ENCODE peak calls at places on chromosomes 2 and 18, in ten cellular contexts. One of them, this sample, is unnamed.

GRCh38 chr2:48209214-48209885 is 303.1 kb upstream of the FBXO11 start:
- DNase-seq in ELF-1: no peak
- DNase-seq in IMR-90: peak
- DNase-seq in astrocyte of the spinal cord: no peak
- DNase-seq in neural progenitor cell: no peak
- DNase-seq in KBM-7: no peak
- DNase-seq in tibial nerve: peak
- DNase-seq in Kasumi-1: no peak
- DNase-seq in non-pigmented ciliary epithelial cell: peak
- DNase-seq in T-helper 2 cell: no peak
- DNase-seq in this sample: no peak

GRCh38 chr18:59748628-59749360 is 51.6 kb upstream of the CCBE1 start:
- DNase-seq in Kasumi-1: no peak
- DNase-seq in IMR-90: peak
- DNase-seq in KBM-7: no peak
- DNase-seq in T-helper 2 cell: no peak
- DNase-seq in non-pigmented ciliary epithelial cell: peak
- DNase-seq in astrocyte of the spinal cord: peak
- DNase-seq in neural progenitor cell: no peak
- DNase-seq in tibial nerve: no peak
- DNase-seq in ELF-1: no peak
- DNase-seq in this sample: no peak

GRCh38 chr18:3014501-3015202 is 1.7 kb upstream of the LPIN2 start:
- DNase-seq in Kasumi-1: peak
- DNase-seq in tibial nerve: no peak
- DNase-seq in IMR-90: no peak
- DNase-seq in T-helper 2 cell: no peak
- DNase-seq in ELF-1: no peak
- DNase-seq in non-pigmented ciliary epithelial cell: no peak
- DNase-seq in neural progenitor cell: no peak
- DNase-seq in astrocyte of the spinal cord: no peak
- DNase-seq in KBM-7: peak
- DNase-seq in this sample: no peak

GRCh38 chr18:41906528-41907256 is 48.3 kb upstream of the PIK3C3 start:
- DNase-seq in neural progenitor cell: peak
- DNase-seq in ELF-1: peak
- DNase-seq in non-pigmented ciliary epithelial cell: peak
- DNase-seq in astrocyte of the spinal cord: peak
- DNase-seq in IMR-90: peak
- DNase-seq in Kasumi-1: peak
- DNase-seq in tibial nerve: no peak
- DNase-seq in T-helper 2 cell: no peak
- DNase-seq in KBM-7: peak
- DNase-seq in this sample: peak

GRCh38 chr18:77016936-77017335 is 115.6 kb downstream of the MBP start:
- DNase-seq in T-helper 2 cell: no peak
- DNase-seq in tibial nerve: peak
- DNase-seq in non-pigmented ciliary epithelial cell: no peak
- DNase-seq in astrocyte of the spinal cord: no peak
- DNase-seq in Kasumi-1: no peak
- DNase-seq in KBM-7: no peak
- DNase-seq in ELF-1: no peak
- DNase-seq in IMR-90: no peak
- DNase-seq in neural progenitor cell: no peak
- DNase-seq in this sample: no peak

GRCh38 chr2:84302513-84303412 is 156.3 kb downstream of the SUCLG1 start:
- DNase-seq in T-helper 2 cell: no peak
- DNase-seq in KBM-7: peak
- DNase-seq in non-pigmented ciliary epithelial cell: peak
- DNase-seq in ELF-1: peak
- DNase-seq in tibial nerve: no peak
- DNase-seq in astrocyte of the spinal cord: peak
- DNase-seq in IMR-90: peak
- DNase-seq in neural progenitor cell: peak
- DNase-seq in Kasumi-1: peak
- DNase-seq in this sample: peak

GRCh38 chr18:10386956-10387355 is 67.5 kb upstream of the APCDD1 start:
- DNase-seq in IMR-90: peak
- DNase-seq in KBM-7: no peak
- DNase-seq in neural progenitor cell: no peak
- DNase-seq in tibial nerve: no peak
- DNase-seq in astrocyte of the spinal cord: no peak
- DNase-seq in T-helper 2 cell: no peak
- DNase-seq in non-pigmented ciliary epithelial cell: no peak
- DNase-seq in Kasumi-1: no peak
- DNase-seq in ELF-1: no peak
- DNase-seq in this sample: no peak

GRCh38 chr2:190405069-190405468 is 3.1 kb upstream of the MFSD6 start:
- DNase-seq in KBM-7: no peak
- DNase-seq in IMR-90: no peak
- DNase-seq in astrocyte of the spinal cord: no peak
- DNase-seq in tibial nerve: no peak
- DNase-seq in Kasumi-1: no peak
- DNase-seq in non-pigmented ciliary epithelial cell: no peak
- DNase-seq in neural progenitor cell: no peak
- DNase-seq in T-helper 2 cell: no peak
- DNase-seq in ELF-1: no peak
- DNase-seq in this sample: no peak

GRCh38 chr2:152423684-152424083 is 88.7 kb downstream of the FMNL2 start:
- DNase-seq in astrocyte of the spinal cord: no peak
- DNase-seq in tibial nerve: no peak
- DNase-seq in T-helper 2 cell: no peak
- DNase-seq in Kasumi-1: no peak
- DNase-seq in IMR-90: no peak
- DNase-seq in KBM-7: no peak
- DNase-seq in non-pigmented ciliary epithelial cell: no peak
- DNase-seq in neural progenitor cell: no peak
- DNase-seq in ELF-1: no peak
- DNase-seq in this sample: no peak

GRCh38 chr2:174003635-174004310 is 38.6 kb upstream of the SP3 start:
- DNase-seq in neural progenitor cell: no peak
- DNase-seq in KBM-7: no peak
- DNase-seq in T-helper 2 cell: no peak
- DNase-seq in Kasumi-1: no peak
- DNase-seq in non-pigmented ciliary epithelial cell: no peak
- DNase-seq in astrocyte of the spinal cord: no peak
- DNase-seq in IMR-90: no peak
- DNase-seq in ELF-1: peak
- DNase-seq in tibial nerve: no peak
- DNase-seq in this sample: no peak

GRCh38 chr2:20533993-20534591 is 87.2 kb downstream of the RHOB start:
- DNase-seq in T-helper 2 cell: no peak
- DNase-seq in IMR-90: no peak
- DNase-seq in tibial nerve: no peak
- DNase-seq in neural progenitor cell: no peak
- DNase-seq in Kasumi-1: no peak
- DNase-seq in non-pigmented ciliary epithelial cell: no peak
- DNase-seq in astrocyte of the spinal cord: no peak
- DNase-seq in KBM-7: no peak
- DNase-seq in ELF-1: no peak
- DNase-seq in this sample: no peak

GRCh38 chr18:9658111-9658641 is 43.8 kb upstream of the PPP4R1 start:
- DNase-seq in KBM-7: no peak
- DNase-seq in astrocyte of the spinal cord: no peak
- DNase-seq in Kasumi-1: no peak
- DNase-seq in tibial nerve: no peak
- DNase-seq in ELF-1: no peak
- DNase-seq in non-pigmented ciliary epithelial cell: no peak
- DNase-seq in T-helper 2 cell: no peak
- DNase-seq in neural progenitor cell: no peak
- DNase-seq in IMR-90: no peak
- DNase-seq in this sample: no peak

GRCh38 chr2:69946351-69947077 is 14.9 kb downstream of the ASPRV1 start:
- DNase-seq in Kasumi-1: peak
- DNase-seq in IMR-90: peak
- DNase-seq in astrocyte of the spinal cord: peak
- DNase-seq in T-helper 2 cell: peak
- DNase-seq in tibial nerve: no peak
- DNase-seq in ELF-1: no peak
- DNase-seq in neural progenitor cell: no peak
- DNase-seq in KBM-7: peak
- DNase-seq in non-pigmented ciliary epithelial cell: no peak
- DNase-seq in this sample: peak

GRCh38 chr18:68797901-68798300 is at the start of gene CCDC102B:
- DNase-seq in astrocyte of the spinal cord: peak
- DNase-seq in Kasumi-1: no peak
- DNase-seq in KBM-7: no peak
- DNase-seq in ELF-1: no peak
- DNase-seq in neural progenitor cell: no peak
- DNase-seq in non-pigmented ciliary epithelial cell: peak
- DNase-seq in IMR-90: peak
- DNase-seq in T-helper 2 cell: no peak
- DNase-seq in tibial nerve: no peak
- DNase-seq in this sample: no peak

GRCh38 chr2:105784577-105784976 is 39.9 kb downstream of the NCK2 start:
- DNase-seq in non-pigmented ciliary epithelial cell: no peak
- DNase-seq in Kasumi-1: peak
- DNase-seq in astrocyte of the spinal cord: no peak
- DNase-seq in neural progenitor cell: no peak
- DNase-seq in ELF-1: no peak
- DNase-seq in IMR-90: no peak
- DNase-seq in KBM-7: no peak
- DNase-seq in tibial nerve: no peak
- DNase-seq in T-helper 2 cell: no peak
- DNase-seq in this sample: no peak

GRCh38 chr2:174181368-174181767 is 67.0 kb downstream of the OLA1 start:
- DNase-seq in ELF-1: no peak
- DNase-seq in neural progenitor cell: no peak
- DNase-seq in T-helper 2 cell: no peak
- DNase-seq in non-pigmented ciliary epithelial cell: no peak
- DNase-seq in tibial nerve: no peak
- DNase-seq in KBM-7: no peak
- DNase-seq in astrocyte of the spinal cord: no peak
- DNase-seq in IMR-90: no peak
- DNase-seq in Kasumi-1: no peak
- DNase-seq in this sample: no peak

GRCh38 chr2:230687498-230687897 is 25.1 kb upstream of the CAB39 start:
- DNase-seq in non-pigmented ciliary epithelial cell: no peak
- DNase-seq in ELF-1: no peak
- DNase-seq in IMR-90: peak
- DNase-seq in astrocyte of the spinal cord: peak
- DNase-seq in tibial nerve: no peak
- DNase-seq in KBM-7: no peak
- DNase-seq in neural progenitor cell: no peak
- DNase-seq in T-helper 2 cell: no peak
- DNase-seq in Kasumi-1: no peak
- DNase-seq in this sample: no peak

GRCh38 chr2:28956415-28956826 is 24.7 kb upstream of the TOGARAM2 start:
- DNase-seq in Kasumi-1: no peak
- DNase-seq in IMR-90: no peak
- DNase-seq in T-helper 2 cell: peak
- DNase-seq in astrocyte of the spinal cord: no peak
- DNase-seq in ELF-1: peak
- DNase-seq in KBM-7: peak
- DNase-seq in non-pigmented ciliary epithelial cell: no peak
- DNase-seq in neural progenitor cell: peak
- DNase-seq in tibial nerve: no peak
- DNase-seq in this sample: peak

GRCh38 chr2:219483451-219484342 is 15.0 kb upstream of the GMPPA start:
- DNase-seq in KBM-7: no peak
- DNase-seq in T-helper 2 cell: no peak
- DNase-seq in neural progenitor cell: peak
- DNase-seq in astrocyte of the spinal cord: no peak
- DNase-seq in non-pigmented ciliary epithelial cell: no peak
- DNase-seq in Kasumi-1: no peak
- DNase-seq in tibial nerve: no peak
- DNase-seq in ELF-1: no peak
- DNase-seq in IMR-90: no peak
- DNase-seq in this sample: no peak

GRCh38 chr2:36965751-36966369 is 476 bp downstream of the STRN start:
- DNase-seq in KBM-7: peak
- DNase-seq in IMR-90: no peak
- DNase-seq in astrocyte of the spinal cord: peak
- DNase-seq in ELF-1: peak
- DNase-seq in Kasumi-1: peak
- DNase-seq in tibial nerve: peak
- DNase-seq in neural progenitor cell: peak
- DNase-seq in non-pigmented ciliary epithelial cell: no peak
- DNase-seq in T-helper 2 cell: peak
- DNase-seq in this sample: no peak

This sample was measured in GM12864.